ENCODE peak calls at places on chromosomes 4 and X, in nine cellular contexts. Q is amniotic stem cell; L is GM20000; A is COR-L47; V is stimulated activated CD8-positive, alpha-beta memory T cell treated with anti-CD3 and anti-CD28 coated beads, Interleukin-12 subunit alpha, Interleukin-12 subunit beta, amount 100 ng/mL, for 1 hour; E is NCI-H187 treated with DMSO at 0.1 percent for 48 hours; B is HepG2; P is esophagus squamous epithelium; X is activated T-cell treated with anti-CD3 and anti-CD28 coated beads, Interleukin-2, amount 50 U/mL, for 1 hour. G is an unnamed sample.

GRCh38 chr4:4364061-4364460 is 22.8 kb upstream of the NSG1 start:
- DNase-seq in L (no peak), V (no peak), B (no peak), Q (no peak), P (no peak), E (no peak), A (no peak), X (no peak), G (no peak)

GRCh38 chrX:1336331-1337143 is at the start of gene IL3RA:
- DNase-seq in B (no peak), A (no peak), P (no peak), Q (no peak), E (no peak), X (no peak), L (peak), V (no peak), G (no peak)

GRCh38 chr4:100593933-100594332 is 76.1 kb upstream of the EMCN start:
- DNase-seq in Q (no peak), B (no peak), A (no peak), V (no peak), L (no peak), X (no peak), P (no peak), E (no peak), G (no peak)

GRCh38 chrX:100658936-100659335 is 14.9 kb downstream of the SRPX2 start:
- DNase-seq in B (no peak), P (no peak), E (no peak), L (no peak), A (no peak), X (no peak), V (no peak), Q (no peak), G (no peak)

GRCh38 chrX:110992611-110993010 is 103.4 kb upstream of the PAK3 start:
- DNase-seq in B (peak), A (no peak), V (no peak), L (peak), Q (peak), E (no peak), X (no peak), P (no peak), G (no peak)

GRCh38 chr4:48261288-48261687 is 8.3 kb downstream of the TEC start:
- DNase-seq in X (no peak), E (no peak), Q (no peak), P (no peak), B (no peak), A (no peak), V (no peak), L (no peak), G (no peak)

GRCh38 chrX:150607200-150607599 is 38.8 kb downstream of the MTM1 start:
- DNase-seq in V (no peak), X (no peak), B (no peak), A (no peak), Q (no peak), E (no peak), P (no peak), L (no peak), G (no peak)

GRCh38 chr4:81472249-81473085 is 760 bp upstream of the RASGEF1B start:
- DNase-seq in X (no peak), Q (no peak), A (no peak), B (peak), L (peak), P (peak), E (peak), V (peak), G (peak)

GRCh38 chrX:103779156-103779555 is 2.5 kb downstream of the PLP1 start:
- DNase-seq in E (no peak), Q (no peak), X (no peak), V (no peak), P (no peak), A (peak), B (no peak), L (no peak), G (no peak)

GRCh38 chr4:32462944-32463343 is 1742.8 kb downstream of the PCDH7 start:
- DNase-seq in V (no peak), Q (no peak), X (no peak), B (peak), E (no peak), P (no peak), L (no peak), A (no peak), G (no peak)

GRCh38 chrX:118497180-118497814 is 1.7 kb downstream of the DOCK11 start:
- DNase-seq in P (no peak), E (no peak), A (no peak), X (peak), B (peak), Q (no peak), L (no peak), V (no peak), G (no peak)

GRCh38 chr4:24988776-24989175 is 42.0 kb downstream of the LGI2 start:
- DNase-seq in Q (no peak), E (no peak), B (peak), A (peak), P (no peak), X (no peak), V (no peak), L (peak), G (no peak)

GRCh38 chrX:54043696-54044125 is 562 bp downstream of the PHF8 start:
- DNase-seq in V (peak), E (no peak), A (no peak), Q (no peak), X (no peak), P (no peak), B (no peak), L (peak), G (no peak)

GRCh38 chr4:33134366-33134765 is 2414.2 kb downstream of the PCDH7 start:
- DNase-seq in V (no peak), P (no peak), E (no peak), L (no peak), X (no peak), A (no peak), B (no peak), Q (no peak), G (no peak)

GRCh38 chr4:2761035-2761923 is 5.1 kb upstream of the TNIP2 start:
- DNase-seq in X (no peak), B (peak), E (no peak), L (peak), P (no peak), Q (no peak), A (peak), V (no peak), G (no peak)

GRCh38 chrX:18426004-18426320 is 554 bp downstream of the CDKL5 start:
- DNase-seq in E (no peak), L (peak), X (no peak), Q (no peak), P (no peak), V (no peak), A (no peak), B (no peak), G (no peak)

GRCh38 chrX:45524296-45524695 is 323.6 kb upstream of the DIPK2B start:
- DNase-seq in E (no peak), A (no peak), Q (no peak), B (no peak), X (no peak), P (no peak), L (no peak), V (no peak), G (no peak)

GRCh38 chr4:184259866-184260265 is 42.2 kb upstream of the ENPP6 start:
- DNase-seq in L (no peak), E (no peak), B (no peak), P (no peak), A (no peak), X (no peak), Q (no peak), V (no peak), G (no peak)

G was measured in memory B cell.